ENCODE peak calls at places on chromosome 10, in five cellular contexts. J is stimulated activated CD4-positive, alpha-beta T cell treated with anti-CD3 and anti-CD28 coated beads, Interleukin-2, amount 100 ng/mL, for 48 hours; S is KG1; U is HuH-7; P is suprapubic skin. I is an unnamed sample.

GRCh38 chr10:71270301-71270777 is 48.7 kb upstream of the SLC29A3 start:
- DNase-seq in J (peak), S (peak), U (peak), P (no peak), I (peak)

GRCh38 chr10:35626971-35627507 is 15.1 kb downstream of the FZD8 start:
- DNase-seq in J (no peak), S (no peak), U (no peak), P (no peak), I (no peak)

GRCh38 chr10:132599712-132600111 is 62.1 kb downstream of the INPP5A start:
- DNase-seq in J (no peak), S (no peak), U (no peak), P (no peak), I (no peak)

GRCh38 chr10:84551437-84552120 is 223.2 kb downstream of the CCSER2 start:
- DNase-seq in J (no peak), S (no peak), U (no peak), P (no peak), I (no peak)

GRCh38 chr10:131630772-131631258 is 270.0 kb upstream of the PPP2R2D start:
- DNase-seq in J (no peak), S (no peak), U (peak), P (no peak), I (no peak)

GRCh38 chr10:123007558-123008378 is 827 bp downstream of the IKZF5 start:
- DNase-seq in J (peak), S (peak), U (peak), P (no peak), I (peak)

GRCh38 chr10:95333997-95334792 is 43.4 kb upstream of the PDLIM1 start:
- DNase-seq in J (no peak), S (no peak), U (no peak), P (peak), I (no peak)

GRCh38 chr10:9562001-9562505 is 1455.6 kb upstream of the CELF2 start:
- DNase-seq in J (no peak), S (no peak), U (no peak), P (no peak), I (no peak)

GRCh38 chr10:62618576-62619408 is 185.7 kb upstream of the ADO start:
- DNase-seq in J (no peak), S (no peak), U (no peak), P (no peak), I (no peak)

GRCh38 chr10:122062831-122063674 is 74.1 kb downstream of the TACC2 start:
- DNase-seq in J (no peak), S (no peak), U (peak), P (peak), I (peak)

GRCh38 chr10:37535459-37536246 is 321.8 kb downstream of the ZNF248 start:
- DNase-seq in J (no peak), S (no peak), U (no peak), P (no peak), I (peak)

GRCh38 chr10:9508616-9509015 is 1454.1 kb downstream of the GATA3 start:
- DNase-seq in J (no peak), S (no peak), U (no peak), P (no peak), I (no peak)

GRCh38 chr10:68402271-68402670 is 4.8 kb downstream of the RUFY2 start:
- DNase-seq in J (no peak), S (no peak), U (no peak), P (no peak), I (no peak)

GRCh38 chr10:124142296-124142853 is 49.0 kb upstream of the CHST15 start:
- DNase-seq in J (no peak), S (no peak), U (no peak), P (peak), I (no peak)

GRCh38 chr10:106525871-106526270 is 638.6 kb downstream of the SORCS1 start:
- DNase-seq in J (no peak), S (no peak), U (no peak), P (no peak), I (no peak)

GRCh38 chr10:49081532-49082275 is 33.6 kb downstream of the VSTM4 start:
- DNase-seq in J (no peak), S (no peak), U (no peak), P (no peak), I (peak)

GRCh38 chr10:57818522-57818921 is 449.2 kb downstream of the IPMK start:
- DNase-seq in J (no peak), S (no peak), U (no peak), P (no peak), I (no peak)

GRCh38 chr10:43904831-43905230 is 256.1 kb upstream of the ZNF32 start:
- DNase-seq in J (no peak), S (no peak), U (no peak), P (no peak), I (no peak)

GRCh38 chr10:17435187-17435586 is 19.2 kb downstream of the ST8SIA6 start:
- DNase-seq in J (no peak), S (no peak), U (no peak), P (no peak), I (no peak)

I was measured in HepG2.